ENCODE peak calls at places on chromosome 12, in six cellular contexts. B is astrocyte, E is astrocyte of the cerebellum, M is fibroblast of mammary gland, X is stomach, C is astrocyte of the spinal cord. S is an unnamed sample.

GRCh38 chr12:5135126-5135525 is 91.4 kb downstream of the KCNA5 start:
- DNase-seq in X (no peak), E (no peak), C (no peak), B (no peak), M (no peak), S (no peak)

GRCh38 chr12:53277981-53278380 is 9.9 kb downstream of the ESPL1 start:
- DNase-seq in X (no peak), E (no peak), B (no peak), C (no peak), M (no peak), S (no peak)

GRCh38 chr12:12427568-12427967 is 70.7 kb downstream of the BORCS5 start:
- DNase-seq in M (no peak), E (no peak), X (no peak), B (no peak), C (no peak), S (no peak)

GRCh38 chr12:12079291-12079690 is 8.6 kb downstream of the BCL2L14 start:
- DNase-seq in C (peak), B (peak), E (no peak), M (peak), X (no peak), S (peak)

GRCh38 chr12:3315201-3315661 is 175.8 kb upstream of the PRMT8 start:
- DNase-seq in C (peak), E (no peak), B (peak), M (peak), X (peak), S (peak)

GRCh38 chr12:124359671-124360581 is 65.0 kb downstream of the RFLNA start:
- DNase-seq in X (peak), M (no peak), E (peak), C (peak), B (no peak), S (no peak)

GRCh38 chr12:53970451-53970850 is 2.5 kb upstream of the HOXC11 start:
- DNase-seq in M (no peak), B (no peak), E (no peak), C (no peak), X (no peak), S (no peak)

GRCh38 chr12:79055926-79056674 is 191.5 kb downstream of the SYT1 start:
- DNase-seq in M (peak), C (peak), B (peak), X (no peak), E (no peak), S (peak)

GRCh38 chr12:6285532-6286306 is 24.8 kb upstream of the PLEKHG6 start:
- DNase-seq in E (no peak), B (no peak), X (no peak), M (peak), C (no peak), S (peak)

GRCh38 chr12:92408072-92408900 is 262.6 kb upstream of the BTG1 start:
- DNase-seq in M (peak), E (no peak), X (peak), B (no peak), C (no peak), S (peak)

GRCh38 chr12:25950329-25951115 is 8.0 kb upstream of the RASSF8 start:
- DNase-seq in C (no peak), X (no peak), M (peak), E (no peak), B (no peak), S (peak)

GRCh38 chr12:5094550-5094949 is 50.9 kb downstream of the KCNA5 start:
- DNase-seq in M (no peak), X (no peak), C (no peak), B (no peak), E (no peak), S (no peak)

GRCh38 chr12:106288510-106289195 is 13.9 kb upstream of the TCP11L2 start:
- DNase-seq in X (no peak), E (peak), B (peak), M (peak), C (peak), S (peak)

GRCh38 chr12:65881348-65881961 is 57.2 kb downstream of the HMGA2 start:
- DNase-seq in M (peak), B (peak), X (peak), E (no peak), C (peak), S (peak)

GRCh38 chr12:64674367-64674922 is 64.2 kb downstream of the RASSF3 start:
- DNase-seq in B (no peak), E (no peak), X (no peak), M (no peak), C (no peak), S (no peak)

GRCh38 chr12:46372131-46372851 is at the start of gene SLC38A2:
- DNase-seq in X (peak), E (peak), C (peak), B (peak), M (peak), S (peak)

GRCh38 chr12:119178544-119179334 is at the start of gene HSPB8:
- DNase-seq in C (peak), X (peak), B (peak), E (peak), M (peak), S (peak)

GRCh38 chr12:126891789-126892188 is 1375.2 kb upstream of the TMEM132C start:
- DNase-seq in B (no peak), E (no peak), M (no peak), X (no peak), C (no peak), S (no peak)

GRCh38 chr12:103715494-103715893 is 125.5 kb downstream of the NT5DC3 start:
- DNase-seq in B (no peak), E (no peak), C (no peak), X (no peak), M (no peak), S (no peak)

GRCh38 chr12:64730585-64730964 is 28.6 kb downstream of the GNS start:
- DNase-seq in C (no peak), E (no peak), M (no peak), B (no peak), X (no peak), S (no peak)

GRCh38 chr12:115817399-115817798 is 460.1 kb downstream of the MED13L start:
- DNase-seq in B (no peak), M (no peak), C (no peak), E (no peak), X (no peak), S (no peak)

GRCh38 chr12:132014092-132014914 is 64.6 kb downstream of the EP400 start:
- DNase-seq in M (no peak), B (no peak), X (no peak), E (no peak), C (peak), S (no peak)

GRCh38 chr12:23564454-23564853 is 385.0 kb downstream of the SOX5 start:
- DNase-seq in C (no peak), X (no peak), M (no peak), B (no peak), E (no peak), S (peak)

GRCh38 chr12:113276306-113276705 is 55.0 kb downstream of the TPCN1 start:
- DNase-seq in B (no peak), X (no peak), E (no peak), M (no peak), C (no peak), S (no peak)

GRCh38 chr12:45669093-45669492 is 60.4 kb upstream of the ARID2 start:
- DNase-seq in M (no peak), E (no peak), X (no peak), B (no peak), C (no peak), S (no peak)

DNA sequence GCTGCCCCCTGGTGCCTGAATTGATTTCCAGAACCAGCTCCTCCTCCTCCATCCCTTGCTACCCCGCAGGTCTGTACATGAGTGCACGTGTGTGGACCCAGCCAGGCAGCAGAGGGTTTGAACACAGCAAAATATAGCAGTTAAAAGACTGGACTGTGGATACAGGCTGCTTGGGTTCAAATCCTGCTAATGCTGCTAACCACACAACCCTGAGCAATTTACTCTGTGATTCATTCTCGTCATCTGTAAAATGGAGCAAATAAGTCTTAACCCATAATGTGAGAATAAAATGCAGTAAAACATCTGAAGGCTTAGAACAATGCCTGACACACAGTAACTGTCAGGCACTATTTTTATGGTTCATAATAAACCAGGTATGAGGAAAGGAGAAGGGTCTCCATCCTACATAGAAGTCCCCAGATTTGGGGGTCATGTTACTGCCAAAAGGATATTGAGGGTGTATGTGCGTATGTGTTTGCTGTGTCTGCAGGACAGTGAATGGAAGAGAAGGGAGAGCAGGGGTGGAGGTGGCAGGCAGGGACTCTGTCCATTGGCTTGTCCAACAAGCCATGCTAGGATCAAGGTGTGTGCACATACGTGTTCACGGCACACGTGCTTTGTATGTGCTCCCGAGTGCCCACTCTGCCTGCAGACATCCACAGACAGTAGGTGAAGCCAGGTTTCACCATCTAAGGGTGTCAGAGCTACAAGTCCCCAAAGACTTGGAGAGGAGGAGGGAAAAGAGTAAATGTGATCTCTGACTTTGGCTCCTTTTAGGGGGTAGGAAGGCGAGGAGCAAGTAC is 1.5 kb upstream of the STAT6 start:
- DNase-seq in B (no peak), X (peak), M (no peak), E (no peak), C (no peak), S (no peak)
- TF ChIP-seq CTCF in B (peak), X (no peak), M (no peak), E (peak), C (peak), S (peak)

DNA sequence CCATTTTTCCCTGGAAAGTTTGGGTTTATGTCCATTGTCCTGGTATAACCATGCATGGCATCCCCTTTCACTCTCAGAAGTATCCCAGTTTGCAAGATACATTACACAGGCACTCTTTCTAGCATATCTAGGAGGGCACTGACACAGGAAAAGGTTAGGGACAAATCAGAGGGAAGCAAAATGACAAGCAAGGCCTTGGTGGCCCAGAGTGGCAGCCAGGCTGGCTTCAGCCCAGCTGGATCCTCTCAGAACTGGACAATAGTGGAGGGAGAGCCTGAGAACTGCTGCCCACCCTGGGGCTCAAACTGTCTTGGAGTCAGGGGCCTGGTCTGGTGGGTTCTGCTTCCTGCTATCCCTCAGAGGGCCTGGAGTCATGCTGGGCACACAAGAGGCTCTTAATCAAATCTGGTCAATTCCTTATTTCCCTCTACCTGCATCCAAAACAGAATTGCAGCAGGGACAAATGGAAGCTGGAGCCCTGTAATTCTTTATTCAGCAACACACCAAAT is 2.6 kb downstream of the VDR start:
- DNase-seq in B (no peak), M (no peak), X (no peak), C (no peak), E (no peak), S (no peak)
- H3K4me3 ChIP-seq in B (no peak), M (no peak), X (no peak), C (no peak), E (peak), S (no peak)

GRCh38 chr12:77928078-77928477 is 97.4 kb downstream of the NAV3 start:
- DNase-seq in C (no peak), B (no peak), M (no peak), E (no peak), X (no peak), S (no peak)

GRCh38 chr12:77932216-77932615 is 101.5 kb downstream of the NAV3 start:
- DNase-seq in X (no peak), B (no peak), C (no peak), E (no peak), M (no peak), S (no peak)
- TF ChIP-seq CTCF in X (no peak), B (peak), C (peak), E (peak), M (peak), S (peak)

GRCh38 chr12:818733-819132 is 66.4 kb downstream of the WNK1 start:
- DNase-seq in C (no peak), E (no peak), M (no peak), X (no peak), B (peak), S (peak)
- H3K4me3 ChIP-seq in C (no peak), E (no peak), M (no peak), X (no peak), B (no peak), S (no peak)

GRCh38 chr12:100877776-100878175 is 83.2 kb downstream of the ANO4 start:
- DNase-seq in B (no peak), C (no peak), X (no peak), E (no peak), M (peak), S (no peak)
- TF ChIP-seq CTCF in B (peak), C (peak), X (no peak), E (peak), M (peak), S (peak)

DNA sequence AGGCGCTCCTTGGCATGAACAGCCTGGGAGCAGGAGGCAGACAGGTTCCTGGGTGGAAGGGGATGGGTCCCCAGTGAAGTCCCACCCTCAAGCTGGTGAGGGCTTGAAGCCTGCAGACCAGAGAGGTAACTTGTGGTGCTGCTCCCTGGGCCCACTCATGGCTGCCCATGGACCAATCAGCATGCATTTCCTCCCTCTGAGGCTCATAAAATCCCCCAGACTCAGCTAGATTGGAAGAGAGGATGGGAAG is 50.2 kb downstream of the A2M start:
- DNase-seq in C (no peak), B (no peak), X (no peak), M (no peak), E (no peak), S (no peak)
- H3K4me3 ChIP-seq in C (no peak), B (no peak), X (peak), M (peak), E (no peak), S (no peak)

GRCh38 chr12:88946377-88946997 is 366.2 kb upstream of the KITLG start:
- DNase-seq in C (peak), M (peak), E (peak), X (no peak), B (peak), S (peak)
- TF ChIP-seq CTCF in C (no peak), M (peak), E (peak), X (no peak), B (peak), S (no peak)

GRCh38 chr12:91111366-91112321 is at the start of gene LUM:
- DNase-seq in X (no peak), M (peak), C (peak), E (no peak), B (peak), S (peak)
- H3K4me3 ChIP-seq in X (no peak), M (peak), C (peak), E (peak), B (peak), S (no peak)

GRCh38 chr12:80877706-80878384 is 59.9 kb downstream of the LIN7A start:
- DNase-seq in B (peak), X (no peak), E (no peak), M (peak), C (peak), S (no peak)
- TF ChIP-seq CTCF in B (no peak), X (no peak), E (no peak), M (no peak), C (no peak), S (no peak)

DNA sequence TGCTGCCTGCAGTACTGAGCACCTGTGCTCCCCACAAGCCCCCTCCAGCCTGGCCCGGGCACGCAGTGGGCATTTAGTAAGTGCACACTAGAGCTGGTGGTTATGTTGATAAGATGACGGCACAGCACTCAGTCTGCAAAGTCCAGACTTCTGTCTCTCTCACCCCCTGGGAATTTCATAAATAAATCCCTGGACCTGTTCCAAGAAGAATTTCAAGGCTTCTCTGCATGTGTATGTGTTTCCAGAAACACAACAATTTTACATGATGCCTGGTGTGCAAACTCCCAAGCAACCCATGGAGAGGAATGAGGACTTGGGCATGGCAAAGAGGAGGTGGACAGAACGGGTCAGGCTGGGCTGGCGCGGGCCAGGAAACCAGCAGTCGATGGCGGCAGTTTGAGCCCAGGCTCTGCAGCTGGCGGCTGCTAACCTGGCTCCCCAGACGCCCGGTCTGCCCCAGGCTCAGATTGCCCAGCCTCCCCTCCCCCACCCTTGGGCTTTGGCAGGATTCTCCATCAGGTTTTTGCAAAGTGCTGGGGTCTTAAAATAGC is 10.4 kb upstream of the ACVR1B start:
- DNase-seq in B (no peak), C (peak), M (peak), E (peak), X (peak), S (peak)
- H3K4me3 ChIP-seq in B (no peak), C (no peak), M (no peak), E (no peak), X (no peak), S (peak)